ENCODE peak calls at places on chromosomes 12 and 14, in four cellular contexts. O, I, B and H are unnamed samples.

GRCh38 chr14:103101257-103101963 is 6.9 kb downstream of the EXOC3L4 start:
- DNase-seq in O (no peak), I (no peak), B (no peak), H (no peak)

GRCh38 chr14:61934385-61934784 is 172.2 kb downstream of the SNAPC1 start:
- DNase-seq in O (peak), I (no peak), B (no peak), H (peak)

GRCh38 chr12:45350861-45351260 is 135.0 kb downstream of the ANO6 start:
- DNase-seq in O (no peak), I (no peak), B (no peak), H (no peak)

GRCh38 chr14:74882103-74882920 is 596 bp downstream of the DLST start:
- DNase-seq in O (peak), I (peak), B (no peak), H (peak)

GRCh38 chr12:7108928-7109920 is at the start of gene C1RL:
- DNase-seq in O (peak), I (peak), B (peak), H (peak)

GRCh38 chr12:78239566-78239965 is 408.9 kb downstream of the NAV3 start:
- DNase-seq in O (no peak), I (no peak), B (no peak), H (no peak)

GRCh38 chr12:27057543-27057942 is 24.8 kb downstream of the C12orf71 start:
- DNase-seq in O (peak), I (no peak), B (no peak), H (no peak)

GRCh38 chr12:1691123-1692007 is 495 bp downstream of the ADIPOR2 start:
- DNase-seq in O (peak), I (peak), B (peak), H (peak)

GRCh38 chr14:51676549-51676948 is 24.8 kb downstream of the FRMD6 start:
- DNase-seq in O (no peak), I (no peak), B (no peak), H (no peak)

GRCh38 chr12:100706029-100706428 is 88.5 kb upstream of the ANO4 start:
- DNase-seq in O (peak), I (no peak), B (no peak), H (peak)

GRCh38 chr14:37819155-37820015 is 224.0 kb downstream of the TTC6 start:
- DNase-seq in O (peak), I (no peak), B (no peak), H (no peak)

GRCh38 chr12:2637371-2637770 is 157.4 kb upstream of the FKBP4 start:
- DNase-seq in O (no peak), I (no peak), B (no peak), H (no peak)

GRCh38 chr14:22622220-22622619 is 21.9 kb downstream of the OR6J1 start:
- DNase-seq in O (peak), I (peak), B (no peak), H (no peak)

GRCh38 chr14:54114941-54115340 is 158.3 kb upstream of the BMP4 start:
- DNase-seq in O (peak), I (no peak), B (no peak), H (no peak)

GRCh38 chr14:34650786-34651584 is 21.0 kb upstream of the SNX6 start:
- DNase-seq in O (peak), I (peak), B (no peak), H (no peak)

GRCh38 chr14:93742761-93743160 is 45.5 kb downstream of the PRIMA1 start:
- DNase-seq in O (no peak), I (no peak), B (no peak), H (no peak)

GRCh38 chr12:29149691-29150382 is 759 bp downstream of the FAR2 start:
- DNase-seq in O (no peak), I (no peak), B (no peak), H (peak)

GRCh38 chr14:70886421-70887206 is 20.6 kb upstream of the PCNX1 start:
- DNase-seq in O (no peak), I (no peak), B (no peak), H (no peak)

GRCh38 chr14:104364830-104365229 is 214.7 kb upstream of the C14orf180 start:
- DNase-seq in O (no peak), I (no peak), B (no peak), H (no peak)

GRCh38 chr14:90483551-90483950 is 86.7 kb downstream of the CALM1 start:
- DNase-seq in O (no peak), I (peak), B (no peak), H (peak)

GRCh38 chr12:13362260-13362841 is 165.8 kb downstream of the EMP1 start:
- DNase-seq in O (peak), I (peak), B (no peak), H (peak)

GRCh38 chr12:54384591-54385041 is at the start of gene ZNF385A:
- DNase-seq in O (no peak), I (no peak), B (no peak), H (no peak)

GRCh38 chr12:119822046-119822445 is 55.1 kb downstream of the CIT start:
- DNase-seq in O (no peak), I (no peak), B (no peak), H (no peak)

GRCh38 chr12:57821474-57822214 is 3.1 kb upstream of the AVIL start:
- DNase-seq in O (no peak), I (no peak), B (no peak), H (no peak)

GRCh38 chr12:69105101-69105613 is 134.2 kb upstream of the CPSF6 start:
- DNase-seq in O (peak), I (no peak), B (no peak), H (no peak)

GRCh38 chr12:58914457-58914856 is 5.8 kb downstream of the LRIG3 start:
- DNase-seq in O (no peak), I (no peak), B (no peak), H (no peak)

GRCh38 chr12:53182836-53183235 is 2.1 kb upstream of the CSAD start:
- DNase-seq in O (peak), I (no peak), B (no peak), H (no peak)

GRCh38 chr12:9094512-9095206 is 21.1 kb downstream of the A2M start:
- DNase-seq in O (no peak), I (no peak), B (no peak), H (no peak)

GRCh38 chr14:95222870-95223398 is 65.6 kb upstream of the DICER1 start:
- DNase-seq in O (no peak), I (no peak), B (no peak), H (no peak)

GRCh38 chr12:124032265-124032886 is 59.4 kb downstream of the ZNF664 start:
- DNase-seq in O (peak), I (peak), B (no peak), H (peak)

GRCh38 chr14:51442513-51443175 is 202.6 kb downstream of the TMX1 start:
- DNase-seq in O (peak), I (peak), B (no peak), H (no peak)

GRCh38 chr14:56328021-56328420 is 209.8 kb downstream of the PELI2 start:
- DNase-seq in O (no peak), I (no peak), B (no peak), H (no peak)

GRCh38 chr14:58663494-58664111 is 25.8 kb downstream of the DACT1 start:
- DNase-seq in O (no peak), I (no peak), B (no peak), H (no peak)